ENCODE peak calls at places on chromosome 10, in ten cellular contexts. B is neuronal stem cell, F is fibroblast of pulmonary artery, P is fibroblast of the conjunctiva, A is T-helper 2 cell, R is NCI-H226, N is activated T-helper 1 cell treated with Interleukin-2 at 50 U/mL for 16 hours, V is T follicular helper cell, G is frontal cortex, S is choroid plexus epithelial cell. H is an unnamed sample.

GRCh38 chr10:114261116-114261515 is 22.1 kb downstream of the VWA2 start:
- DNase-seq in R (peak; percentile 67), A (no peak), P (no peak), V (no peak), S (peak; percentile 41), F (peak; percentile 60), N (no peak), G (no peak), B (no peak), H (peak; percentile 68)

GRCh38 chr10:31759124-31759798 is 169.4 kb downstream of the ARHGAP12 start:
- DNase-seq in B (peak; percentile 54), S (peak; percentile 55), N (peak; percentile 19), F (peak; percentile 43), R (no peak), P (no peak), V (peak; percentile 10), G (peak; percentile 64), A (no peak), H (peak; percentile 36)

GRCh38 chr10:118471863-118472262 is 123.6 kb downstream of the PRLHR start:
- DNase-seq in S (peak; percentile 4), G (no peak), A (no peak), F (peak; percentile 2), P (peak; percentile 33), R (peak; percentile 17), V (no peak), N (no peak), B (no peak), H (peak; percentile 95)

GRCh38 chr10:18719811-18720210 is 60.6 kb downstream of the ARL5B start:
- DNase-seq in S (peak; percentile 44), B (no peak), G (no peak), V (no peak), R (no peak), P (no peak), N (no peak), F (no peak), A (no peak), H (no peak)

GRCh38 chr10:127013251-127013656 is 108.0 kb downstream of the DOCK1 start:
- DNase-seq in V (no peak), F (no peak), B (no peak), S (no peak), A (no peak), R (no peak), G (no peak), P (no peak), N (no peak), H (no peak)

GRCh38 chr10:28897617-28898464 is 220.5 kb downstream of the BAMBI start:
- DNase-seq in A (no peak), G (peak; percentile 32), N (no peak), B (peak; percentile 86), F (peak; percentile 51), P (no peak), V (no peak), S (no peak), R (no peak), H (no peak)

GRCh38 chr10:130393342-130393741 is 257.2 kb downstream of the GLRX3 start:
- DNase-seq in F (no peak), N (no peak), S (no peak), V (no peak), B (no peak), R (no peak), G (no peak), P (no peak), A (no peak), H (no peak)

GRCh38 chr10:79262959-79263746 is 84.1 kb upstream of the PPIF start:
- DNase-seq in S (no peak), N (no peak), R (no peak), A (no peak), V (no peak), P (no peak), F (no peak), B (no peak), G (no peak), H (no peak)

GRCh38 chr10:20494474-20494873 is 402.6 kb downstream of the NEBL start:
- DNase-seq in S (peak; percentile 28), B (no peak), V (no peak), N (no peak), A (no peak), P (peak; percentile 2), R (peak; percentile 52), G (no peak), F (peak; percentile 4), H (no peak)

GRCh38 chr10:46553238-46554049 is 3.0 kb downstream of the GPRIN2 start:
- DNase-seq in N (no peak), P (no peak), S (no peak), R (no peak), B (no peak), F (no peak), G (no peak), V (no peak), A (no peak), H (no peak)

GRCh38 chr10:129764901-129765663 is 199.0 kb downstream of the EBF3 start:
- DNase-seq in G (no peak), A (no peak), N (no peak), S (no peak), V (no peak), R (no peak), B (no peak), P (no peak), F (no peak), H (no peak)

GRCh38 chr10:86226801-86227201 is 139.8 kb downstream of the GRID1 start:
- DNase-seq in F (no peak), S (no peak), P (no peak), G (no peak), B (no peak), N (no peak), R (no peak), A (no peak), V (no peak), H (no peak)

GRCh38 chr10:60434418-60435046 is 44.9 kb upstream of the ANK3 start:
- DNase-seq in N (no peak), V (no peak), F (peak; percentile 83), R (no peak), P (peak; percentile 68), G (peak; percentile 36), A (no peak), B (peak; percentile 40), S (peak; percentile 83), H (peak; percentile 75)

GRCh38 chr10:127145173-127145572 is 51.2 kb downstream of the INSYN2A start:
- DNase-seq in A (no peak), F (peak; percentile 38), B (no peak), S (peak; percentile 54), G (no peak), P (no peak), N (no peak), V (no peak), R (peak; percentile 52), H (peak; percentile 85)

GRCh38 chr10:24208661-24209420 is at the start of gene KIAA1217:
- DNase-seq in A (no peak), R (no peak), S (peak; percentile 57), B (peak; percentile 70), F (peak; percentile 33), N (no peak), P (no peak), G (no peak), V (no peak), H (peak; percentile 35)

GRCh38 chr10:88813200-88813599 is 10.7 kb downstream of the LIPM start:
- DNase-seq in P (no peak), B (no peak), A (no peak), N (no peak), F (no peak), V (no peak), G (no peak), S (no peak), R (no peak), H (no peak)

H was measured in ELR.